ENCODE peak calls at places on chromosome 1, in eight cellular contexts. H is HS-5; A is T-cell; U is lower lobe of right lung; E is activated naive CD4-positive, alpha-beta T cell; T is occipital lobe; N is D341Med; Z is ACHN. V is an unnamed sample.

GRCh38 chr1:37258068-37258467 is 216.3 kb upstream of the ZC3H12A start:
- DNase-seq in H (no peak), A (no peak), U (no peak), E (no peak), T (no peak), N (no peak), Z (no peak), V (no peak)

GRCh38 chr1:43302721-43303476 is 2.1 kb downstream of the TIE1 start:
- DNase-seq in H (no peak), A (no peak), U (peak; percentile 6), E (no peak), T (no peak), N (no peak), Z (no peak), V (no peak)

GRCh38 chr1:65812065-65812464 is 19.4 kb downstream of the PDE4B start:
- DNase-seq in H (peak; percentile 94), A (no peak), U (no peak), E (no peak), T (no peak), N (no peak), Z (peak; percentile 55), V (peak; percentile 30)

GRCh38 chr1:221237587-221237986 is 358.3 kb downstream of the HLX start:
- DNase-seq in H (no peak), A (no peak), U (no peak), E (no peak), T (no peak), N (no peak), Z (no peak), V (no peak)

GRCh38 chr1:14794136-14794768 is 195.8 kb downstream of the KAZN start:
- DNase-seq in H (no peak), A (no peak), U (no peak), E (no peak), T (no peak), N (no peak), Z (no peak), V (no peak)

GRCh38 chr1:150268342-150268705 is 492 bp downstream of the APH1A start:
- DNase-seq in H (no peak), A (no peak), U (peak; percentile 64), E (no peak), T (peak; percentile 14), N (no peak), Z (peak; percentile 51), V (no peak)

GRCh38 chr1:22969224-22969829 is 3.3 kb downstream of the LACTBL1 start:
- DNase-seq in H (peak; percentile 20), A (no peak), U (no peak), E (no peak), T (no peak), N (peak; percentile 62), Z (no peak), V (no peak)

GRCh38 chr1:202848191-202848542 is 37.4 kb downstream of the PCAT6 start:
- DNase-seq in H (no peak), A (no peak), U (no peak), E (no peak), T (peak; percentile 56), N (no peak), Z (no peak), V (no peak)

GRCh38 chr1:85836736-85837135 is 128.5 kb upstream of the ZNHIT6 start:
- DNase-seq in H (no peak), A (no peak), U (no peak), E (no peak), T (no peak), N (no peak), Z (no peak), V (no peak)

GRCh38 chr1:34686531-34686930 is 68.3 kb upstream of the GJB5 start:
- DNase-seq in H (no peak), A (no peak), U (peak; percentile 73), E (no peak), T (no peak), N (no peak), Z (no peak), V (no peak)

GRCh38 chr1:222824641-222825040 is 9.8 kb downstream of the DISP1 start:
- DNase-seq in H (no peak), A (no peak), U (no peak), E (no peak), T (no peak), N (no peak), Z (no peak), V (no peak)

GRCh38 chr1:110153407-110153950 is 3.2 kb downstream of the SLC6A17 start:
- DNase-seq in H (no peak), A (no peak), U (no peak), E (no peak), T (no peak), N (no peak), Z (no peak), V (no peak)

GRCh38 chr1:6198646-6199297 is 623 bp downstream of the RPL22 start:
- DNase-seq in H (no peak), A (no peak), U (no peak), E (no peak), T (no peak), N (no peak), Z (no peak), V (no peak)

V was measured in GM23338.